ENCODE peak calls at places on chromosomes 1 and 21, in nine cellular contexts. G is Panc1, L is spleen, D is K562, R is upper lobe of left lung, P is SK-N-SH, O is stomach, H is GM23338, B is H1. W is an unnamed sample. For H3K4me1, the result is how much of the 10 kb centered on the place peaks cover.

GRCh38 chr1:181588631-181589030 is 105.3 kb downstream of the CACNA1E start:
- DNase-seq in B (no peak), D (no peak), G (no peak), R (no peak), H (no peak), L (no peak), P (no peak), O (no peak), W (no peak)

GRCh38 chr1:228082260-228082974 is at the start of gene ARF1:
- DNase-seq in D (peak), L (peak), G (peak), H (peak), B (peak), P (peak), O (peak), R (peak), W (peak)

GRCh38 chr1:224707849-224708725 is 92.0 kb downstream of the CNIH3 start:
- DNase-seq in O (no peak), P (no peak), H (no peak), B (no peak), L (no peak), D (no peak), G (no peak), R (no peak), W (no peak)

GRCh38 chr1:208747979-208748378 is 503.8 kb upstream of the PLXNA2 start:
- DNase-seq in R (no peak), P (peak), G (no peak), L (no peak), D (no peak), B (no peak), O (no peak), H (no peak), W (no peak)

GRCh38 chr1:88549536-88549935 is 134.5 kb upstream of the PKN2 start:
- DNase-seq in B (no peak), G (no peak), D (no peak), H (peak), R (no peak), P (no peak), O (no peak), L (no peak), W (no peak)

GRCh38 chr1:31939484-31940329 is 1.5 kb upstream of the PTP4A2 start:
- DNase-seq in P (peak), G (no peak), R (no peak), H (peak), L (peak), D (peak), B (no peak), O (peak), W (no peak)

GRCh38 chr1:89044970-89045695 is 19.9 kb downstream of the GBP1 start:
- DNase-seq in O (no peak), G (no peak), B (no peak), L (no peak), H (no peak), P (no peak), R (no peak), D (no peak), W (no peak)

GRCh38 chr1:241647658-241648057 is 4.4 kb upstream of the WDR64 start:
- DNase-seq in L (no peak), B (no peak), G (no peak), O (no peak), R (no peak), P (no peak), H (no peak), D (no peak), W (no peak)

GRCh38 chr1:18794066-18794465 is 65.4 kb downstream of the TAS1R2 start:
- DNase-seq in L (no peak), D (no peak), P (no peak), H (no peak), G (no peak), O (no peak), B (no peak), R (no peak), W (no peak)

GRCh38 chr1:11413907-11414495 is 65.0 kb upstream of the DISP3 start:
- DNase-seq in R (no peak), H (peak), L (no peak), O (no peak), P (no peak), D (no peak), B (no peak), G (no peak), W (no peak)

GRCh38 chr1:64996541-64997257 is 30.4 kb upstream of the JAK1 start:
- DNase-seq in L (no peak), O (no peak), B (no peak), D (no peak), P (no peak), H (no peak), G (no peak), R (no peak), W (no peak)

GRCh38 chr1:65260851-65261473 is 48.4 kb upstream of the DNAJC6 start:
- DNase-seq in O (no peak), D (peak), H (no peak), R (no peak), P (no peak), G (no peak), L (no peak), B (no peak), W (peak)

GRCh38 chr1:175221548-175222175 is 29.1 kb upstream of the KIAA0040 start:
- DNase-seq in H (peak), B (peak), D (peak), G (no peak), P (no peak), L (no peak), O (peak), R (no peak), W (peak)

GRCh38 chr1:17610085-17610484 is 70.6 kb downstream of the ARHGEF10L start:
- DNase-seq in B (no peak), G (no peak), P (no peak), L (no peak), H (no peak), R (no peak), O (no peak), D (no peak), W (no peak)

GRCh38 chr1:5658340-5659316 is 333.6 kb downstream of the NPHP4 start:
- DNase-seq in P (no peak), L (no peak), B (no peak), O (no peak), G (no peak), H (no peak), R (no peak), D (no peak), W (no peak)

GRCh38 chr1:40363721-40364120 is 9.8 kb upstream of the SMAP2 start:
- DNase-seq in G (no peak), L (no peak), R (no peak), O (no peak), D (no peak), B (no peak), H (peak), P (no peak), W (no peak)

GRCh38 chr21:41677671-41678015 is 89.2 kb downstream of the RIPK4 start:
- DNase-seq in O (no peak), P (no peak), B (no peak), G (peak), L (no peak), D (no peak), H (no peak), R (no peak), W (no peak)

GRCh38 chr1:18955442-18956188 is 861 bp downstream of the IFFO2 start:
- DNase-seq in D (peak), G (no peak), B (no peak), P (peak), L (peak), H (peak), R (peak), O (peak), W (no peak)

GRCh38 chr1:201310986-201311355 is 27.7 kb downstream of the PKP1 start:
- DNase-seq in H (no peak), L (no peak), B (no peak), G (no peak), D (no peak), P (no peak), O (no peak), R (no peak), W (no peak)

GRCh38 chr1:180268556-180269044 is 38.5 kb downstream of the LHX4 start:
- DNase-seq in R (no peak), H (peak), G (no peak), O (no peak), B (no peak), L (peak), D (no peak), P (no peak), W (no peak)

GRCh38 chr1:146036990-146037646 is 15.6 kb upstream of the HJV start:
- DNase-seq in R (peak), L (peak), O (peak), B (no peak), H (peak), P (no peak), G (peak), D (peak), W (no peak)

GRCh38 chr1:229344139-229344538 is 1.3 kb upstream of the CCSAP start:
- DNase-seq in D (no peak), L (no peak), P (no peak), B (no peak), R (no peak), O (no peak), G (no peak), H (no peak), W (no peak)

GRCh38 chr1:121516279-121516967 is 331.6 kb downstream of the SRGAP2C start:
- DNase-seq in B (no peak), H (no peak), D (no peak), G (no peak), P (no peak), R (no peak), L (peak), O (no peak), W (no peak)

GRCh38 chr1:18581420-18581880 is 49.2 kb upstream of the PAX7 start:
- DNase-seq in P (peak), H (peak), L (no peak), B (no peak), O (peak), G (no peak), D (peak), R (peak), W (no peak)

GRCh38 chr1:220151454-220151853 is 57.5 kb downstream of the IARS2 start:
- DNase-seq in B (no peak), P (no peak), L (no peak), G (no peak), H (no peak), R (no peak), D (no peak), O (peak), W (no peak)

GRCh38 chr1:221880182-221880581 is 138.3 kb upstream of the DUSP10 start:
- DNase-seq in R (no peak), H (no peak), B (no peak), G (no peak), D (no peak), P (no peak), L (no peak), O (no peak), W (no peak)

GRCh38 chr1:228275154-228275434 is 67.2 kb downstream of the OBSCN start:
- DNase-seq in D (peak), R (no peak), L (no peak), B (no peak), G (no peak), H (no peak), P (no peak), O (no peak), W (no peak)

GRCh38 chr1:924619-925323 is 1.0 kb downstream of the SAMD11 start:
- DNase-seq in P (peak), G (no peak), L (no peak), R (peak), O (peak), D (no peak), B (no peak), H (peak), W (no peak)

GRCh38 chr1:84550826-84551225 is 23.4 kb downstream of the CTBS start:
- DNase-seq in B (no peak), H (no peak), R (no peak), L (no peak), D (no peak), O (no peak), P (no peak), G (no peak), W (no peak)

GRCh38 chr1:244164563-244164890 is 113.4 kb downstream of the ZBTB18 start:
- DNase-seq in B (no peak), R (no peak), H (no peak), G (no peak), P (no peak), L (no peak), D (no peak), O (no peak), W (no peak)

GRCh38 chr1:105000793-105001192 is 1251.1 kb downstream of the AMY1C start:
- DNase-seq in B (no peak), H (no peak), R (no peak), O (no peak), G (no peak), D (no peak), L (no peak), P (no peak), W (no peak)

GRCh38 chr1:111197598-111198289 is 2.7 kb downstream of the DENND2D start:
- DNase-seq in B (peak), P (no peak), G (peak), R (no peak), H (peak), D (peak), L (peak), O (no peak), W (peak)

GRCh38 chr1:155455588-155456195 is 106.9 kb downstream of the ASH1L start:
- DNase-seq in H (no peak), O (no peak), G (no peak), L (no peak), B (no peak), D (no peak), P (peak), R (no peak), W (no peak)

GRCh38 chr1:17627239-17628052 is 87.9 kb downstream of the ARHGEF10L start:
- DNase-seq in P (peak), O (no peak), H (no peak), G (no peak), L (no peak), B (no peak), D (no peak), R (no peak), W (no peak)

GRCh38 chr1:119739150-119739549 is 27.4 kb downstream of the PHGDH start:
- DNase-seq in O (no peak), G (no peak), D (no peak), P (no peak), B (no peak), R (no peak), H (no peak), L (no peak), W (no peak)

DNA sequence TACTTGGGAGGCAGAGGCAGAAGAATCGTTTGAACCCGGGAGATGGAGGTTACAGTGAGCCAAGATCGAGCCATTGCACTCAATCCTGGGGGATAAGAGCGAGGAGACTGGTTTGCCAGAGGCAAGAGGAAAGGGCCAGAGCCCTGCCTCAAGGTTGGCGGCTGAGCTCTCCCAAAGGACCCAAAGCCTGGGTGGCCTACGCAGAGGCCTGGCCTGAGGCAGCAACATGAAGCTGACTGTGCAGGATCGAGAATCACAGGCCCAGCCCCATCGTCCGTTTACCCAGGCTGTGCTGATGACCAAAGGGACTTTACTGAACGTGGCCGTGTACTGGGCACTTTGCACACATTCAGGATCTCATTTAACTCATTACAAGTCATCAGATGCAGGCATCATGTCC is 16.5 kb downstream of the ECE1 start:
- DNase-seq in G (no peak), R (no peak), B (no peak), O (no peak), H (no peak), P (no peak), D (no peak), L (no peak), W (no peak)
- H3K4me1 ChIP-seq in G (under half), R (under half), B (under half), O (under half), H (under half), P (half or more), D (under half), L (half or more), W (half or more)

GRCh38 chr1:205286335-205286950 is 35.1 kb downstream of the NUAK2 start:
- DNase-seq in P (no peak), H (no peak), B (no peak), L (peak), D (no peak), G (no peak), O (peak), R (no peak), W (no peak)
- TF ChIP-seq POLR2AphosphoS5 in P (no peak), H (no peak), B (no peak), L (peak), D (no peak), G (no peak), O (no peak), R (no peak), W (no peak)

DNA sequence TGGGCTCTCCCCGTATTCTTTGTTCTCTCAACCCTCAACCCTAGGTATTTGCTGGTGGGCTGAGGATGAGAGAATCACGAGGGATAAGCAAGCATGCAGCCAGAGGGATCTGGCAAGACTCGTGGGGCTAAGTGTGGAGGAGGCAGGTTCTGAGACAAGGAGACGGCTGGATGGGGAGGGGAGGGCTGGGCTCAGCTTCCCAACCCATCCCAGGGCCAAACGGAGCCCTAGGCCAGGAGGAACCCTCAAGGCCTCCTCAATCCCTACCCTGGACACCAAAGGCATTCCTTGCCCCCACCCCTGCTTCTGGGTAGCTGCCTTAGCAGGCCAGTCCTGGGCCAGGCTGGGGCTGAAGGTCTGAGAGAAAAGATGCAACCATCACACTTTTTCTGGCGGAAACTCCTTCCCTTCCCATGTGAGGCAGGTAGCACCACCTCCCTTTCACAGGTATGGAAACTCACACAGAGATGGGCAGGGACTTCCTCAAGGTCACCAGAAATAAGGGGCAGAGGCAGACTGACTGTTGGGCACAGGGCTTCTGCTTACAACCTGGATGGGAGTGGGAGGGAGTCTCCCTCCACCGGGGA is 6.2 kb downstream of the MEF2D start:
- DNase-seq in B (no peak), H (no peak), D (no peak), L (no peak), O (no peak), G (no peak), P (no peak), R (no peak), W (no peak)
- H3K4me1 ChIP-seq in B (under half), H (half or more), D (half or more), L (half or more), O (half or more), G (half or more), P (half or more), R (half or more), W (half or more)

DNA sequence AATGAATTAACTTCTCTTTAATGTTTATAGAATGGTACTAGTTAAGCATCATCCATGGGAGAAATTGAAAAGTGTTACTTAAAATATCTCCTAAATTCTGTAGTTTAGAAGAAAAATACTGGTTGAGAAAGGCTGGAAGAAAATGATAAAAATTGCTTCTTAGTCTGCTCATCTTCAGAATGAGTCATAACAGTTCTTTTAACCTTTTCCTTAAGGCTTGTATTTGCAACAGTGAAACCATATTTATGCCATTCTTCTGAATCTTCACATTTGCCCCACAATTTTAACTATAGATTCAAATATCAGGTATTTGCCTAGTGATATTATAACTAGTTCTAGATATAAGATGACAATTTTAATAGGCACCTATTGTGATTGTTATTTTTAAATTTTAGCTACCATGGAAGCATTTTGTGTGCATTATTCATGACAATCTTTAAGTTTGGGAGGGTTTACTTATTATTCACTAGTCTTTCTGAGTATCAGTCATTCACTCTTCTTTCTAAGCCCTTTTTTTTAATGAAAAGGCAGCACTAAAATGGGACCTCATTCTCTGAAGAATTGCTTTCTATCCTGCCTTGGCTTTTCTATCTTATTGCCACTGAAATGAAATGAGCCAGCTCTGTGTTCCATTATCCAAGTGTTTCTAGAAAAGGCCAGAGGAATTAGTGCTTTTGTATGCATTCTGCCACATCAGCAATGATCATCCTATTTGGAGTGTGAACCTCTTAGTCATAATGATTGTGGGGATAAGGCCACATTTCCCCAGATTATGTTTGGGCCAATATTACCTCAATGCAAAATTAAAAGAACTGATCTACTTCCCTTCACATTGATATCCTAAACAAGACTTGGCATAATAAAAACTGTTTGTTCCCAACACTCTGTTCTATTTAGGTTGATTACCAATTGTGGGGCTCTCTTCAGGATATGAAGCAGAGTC is 58.4 kb downstream of the SAMSN1 start:
- DNase-seq in D (no peak), L (no peak), B (no peak), O (no peak), H (no peak), G (no peak), R (no peak), P (no peak), W (no peak)
- TF ChIP-seq POLR2AphosphoS5 in D (no peak), L (no peak), B (no peak), O (no peak), H (no peak), G (no peak), R (no peak), P (no peak), W (no peak)

DNA sequence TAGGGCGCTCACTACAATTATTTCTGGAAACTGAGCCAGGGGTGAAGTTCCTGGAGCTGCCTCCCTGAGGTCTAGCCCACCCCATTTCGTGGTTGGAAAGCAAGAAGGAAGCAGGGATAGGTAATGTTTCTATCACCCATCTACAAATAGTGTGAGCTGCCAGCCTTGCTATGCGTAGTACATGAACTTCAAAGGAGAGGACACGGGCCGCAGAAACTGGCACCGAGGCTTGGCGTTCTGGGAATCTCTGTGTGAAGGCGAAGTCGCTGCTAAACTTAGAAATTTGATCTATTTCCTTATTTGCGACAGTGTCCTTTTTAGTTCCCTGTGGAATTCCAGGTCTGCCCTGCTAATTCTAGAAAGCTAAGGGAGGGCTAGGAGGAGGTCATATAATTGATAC is 49.6 kb upstream of the NTPCR start:
- DNase-seq in B (no peak), H (no peak), D (no peak), R (no peak), O (no peak), G (no peak), L (no peak), P (no peak), W (no peak)
- H3K4me1 ChIP-seq in B (under half), H (under half), D (under half), R (under half), O (under half), G (under half), L (under half), P (under half), W (under half)

GRCh38 chr1:94260635-94261387 is 23.4 kb upstream of the ARHGAP29 start:
- DNase-seq in R (no peak), O (no peak), D (no peak), P (no peak), G (no peak), B (no peak), L (no peak), H (no peak), W (no peak)

GRCh38 chr1:94265931-94266330 is 28.5 kb upstream of the ARHGAP29 start:
- DNase-seq in P (no peak), L (no peak), H (no peak), G (no peak), R (no peak), O (no peak), D (no peak), B (no peak), W (no peak)

GRCh38 chr1:94269921-94270320 is 32.5 kb upstream of the ARHGAP29 start:
- DNase-seq in D (no peak), O (no peak), P (no peak), R (no peak), L (no peak), G (no peak), H (no peak), B (no peak), W (no peak)

GRCh38 chr1:94259635-94260289 is 22.4 kb upstream of the ARHGAP29 start:
- DNase-seq in P (no peak), O (no peak), B (no peak), L (no peak), R (no peak), H (peak), G (no peak), D (no peak), W (no peak)

GRCh38 chr1:94265011-94265422 is 27.6 kb upstream of the ARHGAP29 start:
- DNase-seq in R (no peak), H (no peak), O (peak), G (no peak), L (no peak), D (no peak), P (no peak), B (no peak), W (no peak)
- TF ChIP-seq POLR2AphosphoS5 in R (no peak), H (no peak), O (no peak), G (no peak), L (no peak), D (no peak), P (no peak), B (no peak), W (no peak)

GRCh38 chr1:15954316-15954715 is 21.6 kb downstream of the ZBTB17 start:
- DNase-seq in R (no peak), H (no peak), P (no peak), O (no peak), G (no peak), L (peak), D (no peak), B (no peak), W (no peak)
- H3K4me1 ChIP-seq in R (half or more), H (under half), P (half or more), O (half or more), G (under half), L (half or more), D (half or more), B (under half), W (half or more)